ENCODE peak calls at places on chromosomes 1 and 21, in five cellular contexts. X, A, I, F and P are unnamed samples.

GRCh38 chr21:38166214-38166547 is 90.6 kb upstream of the KCNJ15 start:
- DNase-seq in X (no peak), A (no peak), I (no peak), F (peak; percentile 40), P (peak; percentile 25)

GRCh38 chr1:221071761-221072160 is 192.5 kb downstream of the HLX start:
- DNase-seq in X (no peak), A (no peak), I (no peak), F (no peak), P (no peak)

GRCh38 chr1:93591833-93592635 is 89.6 kb downstream of the BCAR3 start:
- DNase-seq in X (peak; percentile 76), A (peak; percentile 87), I (no peak), F (no peak), P (peak; percentile 81)

GRCh38 chr21:32457360-32457840 is 44.9 kb downstream of the EVA1C start:
- DNase-seq in X (peak; percentile 63), A (peak; percentile 41), I (peak; percentile 43), F (peak; percentile 60), P (no peak)

GRCh38 chr1:227299688-227300087 is 18.6 kb downstream of the CDC42BPA start:
- DNase-seq in X (no peak), A (no peak), I (peak; percentile 41), F (no peak), P (no peak)

GRCh38 chr1:37100310-37100709 is 66.0 kb upstream of the GRIK3 start:
- DNase-seq in X (no peak), A (no peak), I (no peak), F (no peak), P (no peak)

GRCh38 chr1:201633811-201634210 is 94.9 kb downstream of the NAV1 start:
- DNase-seq in X (no peak), A (no peak), I (peak; percentile 17), F (no peak), P (no peak)

GRCh38 chr1:10917513-10918454 is 94.7 kb upstream of the TARDBP start:
- DNase-seq in X (no peak), A (no peak), I (no peak), F (no peak), P (no peak)

GRCh38 chr21:45288441-45288841 is 746 bp upstream of the POFUT2 start:
- DNase-seq in X (no peak), A (peak; percentile 15), I (no peak), F (peak; percentile 15), P (no peak)

GRCh38 chr1:203286161-203286984 is 18.9 kb upstream of the BTG2 start:
- DNase-seq in X (no peak), A (no peak), I (no peak), F (no peak), P (no peak)

GRCh38 chr1:109253803-109254620 is 4.7 kb downstream of the CELSR2 start:
- DNase-seq in X (no peak), A (peak; percentile 64), I (no peak), F (peak; percentile 67), P (peak; percentile 53)

GRCh38 chr1:53075206-53075605 is 13.2 kb downstream of the PODN start:
- DNase-seq in X (peak; percentile 17), A (no peak), I (no peak), F (no peak), P (no peak)

GRCh38 chr1:81004011-81004410 is 796.7 kb upstream of the ADGRL2 start:
- DNase-seq in X (no peak), A (no peak), I (no peak), F (no peak), P (no peak)

GRCh38 chr1:207781312-207781711 is 29.5 kb downstream of the CD46 start:
- DNase-seq in X (no peak), A (no peak), I (no peak), F (no peak), P (no peak)

GRCh38 chr1:67148516-67149178 is 13.9 kb upstream of the C1orf141 start:
- DNase-seq in X (no peak), A (no peak), I (no peak), F (no peak), P (no peak)

GRCh38 chr1:11740258-11741192 is 4.6 kb downstream of the AGTRAP start:
- DNase-seq in X (no peak), A (no peak), I (no peak), F (no peak), P (no peak)

GRCh38 chr1:229192031-229192430 is 78.9 kb upstream of the RAB4A start:
- DNase-seq in X (no peak), A (no peak), I (peak; percentile 36), F (no peak), P (no peak)

GRCh38 chr1:91520940-91521507 is 20.4 kb downstream of the CDC7 start:
- DNase-seq in X (no peak), A (no peak), I (no peak), F (no peak), P (no peak)

GRCh38 chr1:198623920-198624647 is 14.8 kb upstream of the PTPRC start:
- DNase-seq in X (no peak), A (no peak), I (peak; percentile 78), F (no peak), P (no peak)

GRCh38 chr1:9439074-9439761 is 100.0 kb upstream of the SLC25A33 start:
- DNase-seq in X (peak; percentile 58), A (no peak), I (no peak), F (no peak), P (no peak)

GRCh38 chr1:111605553-111605952 is 14.0 kb upstream of the RAP1A start:
- DNase-seq in X (no peak), A (no peak), I (peak; percentile 52), F (no peak), P (no peak)

GRCh38 chr1:217522280-217522679 is 108.6 kb downstream of the GPATCH2 start:
- DNase-seq in X (no peak), A (no peak), I (peak; percentile 48), F (no peak), P (no peak)

GRCh38 chr1:234925440-234926251 is 203.0 kb downstream of the TOMM20 start:
- DNase-seq in X (no peak), A (no peak), I (peak; percentile 98), F (no peak), P (no peak)

GRCh38 chr1:164591858-164592257 is 32.9 kb downstream of the PBX1 start:
- DNase-seq in X (no peak), A (no peak), I (no peak), F (no peak), P (no peak)

GRCh38 chr21:42037943-42038342 is 27.8 kb upstream of the ZBTB21 start:
- DNase-seq in X (peak; percentile 39), A (no peak), I (peak; percentile 33), F (no peak), P (no peak)

GRCh38 chr1:204435246-204435885 is 23.7 kb upstream of the PPP1R15B start:
- DNase-seq in X (no peak), A (no peak), I (peak; percentile 82), F (no peak), P (no peak)

GRCh38 chr1:204432708-204433107 is 21.1 kb upstream of the PPP1R15B start:
- DNase-seq in X (no peak), A (no peak), I (no peak), F (no peak), P (no peak)

GRCh38 chr1:204434116-204434755 is 22.6 kb upstream of the PPP1R15B start:
- DNase-seq in X (no peak), A (no peak), I (no peak), F (peak; percentile 31), P (no peak)

GRCh38 chr1:204429746-204430145 is 18.1 kb upstream of the PPP1R15B start:
- DNase-seq in X (no peak), A (no peak), I (no peak), F (no peak), P (no peak)

DNA sequence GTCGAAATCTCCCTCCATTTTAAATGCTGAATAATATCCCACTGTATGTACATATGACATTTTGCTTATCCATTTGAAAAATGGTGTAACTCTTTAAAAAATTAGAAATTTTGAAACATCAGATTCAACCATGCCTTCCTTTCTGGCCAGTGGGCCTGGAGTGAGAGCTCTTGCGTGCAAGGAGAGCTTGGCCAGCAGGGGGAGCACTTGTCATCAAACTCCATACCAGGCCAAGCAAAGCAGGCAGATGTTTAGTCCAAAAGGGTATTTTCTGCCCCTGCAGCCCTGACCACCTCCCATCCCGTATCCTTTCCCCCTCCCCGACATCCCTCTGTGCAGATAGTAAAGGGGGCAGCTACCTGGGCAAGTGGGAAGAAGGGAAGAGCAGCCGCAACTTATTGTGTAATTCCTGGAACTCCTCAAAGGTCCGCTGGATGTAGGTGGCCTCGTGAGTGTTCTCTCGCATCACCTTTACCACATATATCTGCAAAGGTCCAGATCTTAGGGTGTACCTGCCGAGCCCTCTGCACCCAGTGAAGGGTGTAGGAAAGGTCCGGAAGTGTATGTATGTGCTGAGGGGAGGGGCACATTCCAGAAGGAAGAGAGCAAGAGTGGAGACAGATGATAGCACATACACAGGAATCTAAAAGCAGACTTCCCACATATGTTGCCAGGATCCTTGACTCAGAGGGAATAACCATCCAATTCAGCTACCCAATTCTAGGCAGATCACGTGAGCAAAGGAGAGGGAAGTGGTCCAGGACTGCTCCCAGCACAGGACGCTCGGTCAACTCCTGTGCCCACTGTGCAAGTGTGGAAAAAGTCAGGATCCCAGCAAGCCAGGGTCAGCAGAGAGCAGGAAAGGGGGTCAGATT is 19.9 kb upstream of the PPP1R15B start:
- DNase-seq in X (peak; percentile 89), A (peak; percentile 87), I (peak; percentile 88), F (peak; percentile 94), P (peak; percentile 87)
- TF ChIP-seq CTCF in X (peak; percentile 90), A (peak; percentile 98), I (peak; percentile 94), F (peak; percentile 87), P (peak; percentile 91)

DNA sequence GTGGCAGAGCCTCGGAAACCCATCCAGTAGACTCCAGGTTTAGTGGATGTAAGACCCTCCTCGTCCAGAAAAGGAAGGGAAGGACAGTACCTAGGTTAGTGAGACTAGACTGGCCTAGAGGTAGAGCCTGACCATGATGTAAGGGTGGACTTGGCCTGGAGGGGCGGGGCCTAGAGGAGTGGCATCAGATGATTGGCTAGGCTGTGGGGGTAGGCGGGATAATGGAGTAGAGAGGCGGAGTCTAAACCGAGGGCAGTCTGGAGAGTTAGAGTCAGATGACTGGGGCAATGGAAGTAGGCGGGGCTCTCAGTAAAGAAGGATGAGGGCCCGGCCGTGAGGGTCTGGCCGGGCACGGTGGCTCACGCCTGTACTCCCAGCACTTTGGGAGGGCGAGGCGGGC is 70.1 kb downstream of the EPHB2 start:
- DNase-seq in X (no peak), A (peak; percentile 64), I (no peak), F (peak; percentile 70), P (peak; percentile 57)
- TF ChIP-seq CTCF in X (no peak), A (no peak), I (no peak), F (no peak), P (no peak)

DNA sequence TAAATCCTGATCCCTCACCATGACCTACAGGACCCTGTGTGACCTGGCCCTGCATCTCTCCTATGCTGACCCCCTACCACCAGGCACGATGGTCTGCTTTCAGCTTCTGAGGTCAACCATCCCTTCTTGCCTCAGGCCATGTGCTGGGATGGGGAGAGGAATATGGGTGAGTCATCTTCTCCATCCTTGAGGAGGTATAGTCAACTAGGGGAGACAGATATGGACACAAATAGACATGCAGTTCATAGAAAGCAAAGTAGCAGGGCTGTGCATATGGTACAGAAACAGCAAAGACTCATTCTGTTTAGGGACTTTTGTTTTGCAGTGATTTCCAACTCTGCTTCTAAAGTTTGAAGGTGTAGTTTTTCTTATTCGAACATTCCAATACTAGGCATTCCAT is 250.8 kb upstream of the FGGY start:
- DNase-seq in X (no peak), A (no peak), I (no peak), F (no peak), P (no peak)
- TF ChIP-seq CTCF in X (no peak), A (no peak), I (no peak), F (no peak), P (no peak)

DNA sequence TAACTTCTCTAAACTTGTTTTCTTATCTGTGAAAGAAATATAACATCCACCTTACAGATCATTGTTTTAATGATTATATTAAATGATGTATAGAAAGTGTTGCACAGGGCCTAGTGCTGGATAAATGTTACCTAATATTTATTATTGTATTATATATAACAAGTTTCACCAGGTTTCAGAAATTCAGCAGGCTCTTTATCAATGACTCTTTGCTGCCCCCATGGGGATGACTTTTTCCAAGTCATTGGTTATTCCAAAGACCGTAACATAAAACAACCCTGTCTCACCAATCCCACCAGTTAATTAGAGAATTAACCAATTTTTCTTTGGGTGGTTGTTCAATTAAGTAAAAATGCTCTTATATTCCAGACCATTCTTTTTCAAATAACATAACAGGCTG is 7.3 kb upstream of the DEDD start:
- DNase-seq in X (no peak), A (peak; percentile 63), I (peak; percentile 73), F (peak; percentile 65), P (no peak)
- TF ChIP-seq CTCF in X (peak; percentile 49), A (peak; percentile 74), I (peak; percentile 44), F (peak; percentile 30), P (peak; percentile 57)